ENCODE peak calls at places on chromosome 7, in ten cellular contexts. S, O, J, M, U, Z, L, H, K and G are unnamed samples.
A peak's percentile ranks its signal among the peaks of the same experiment; 100 is the strongest.

GRCh38 chr7:27312820-27313219 is 70.2 kb downstream of the EVX1 start:
- DNase-seq in J (no peak), L (no peak), H (no peak), O (no peak), Z (no peak), M (no peak), U (no peak), S (no peak), K (no peak), G (no peak)

GRCh38 chr7:105003275-105003674 is 10.7 kb upstream of the KMT2E start:
- DNase-seq in K (peak; percentile 64), S (no peak), Z (no peak), U (peak; percentile 70), J (no peak), L (no peak), M (no peak), O (no peak), H (peak; percentile 77), G (peak; percentile 55)

GRCh38 chr7:74585844-74586243 is 71.7 kb upstream of the GTF2I start:
- DNase-seq in M (no peak), L (no peak), Z (no peak), J (no peak), U (no peak), H (no peak), S (no peak), O (no peak), K (no peak), G (no peak)

GRCh38 chr7:117588352-117588794 is 108.5 kb downstream of the CFTR start:
- DNase-seq in Z (no peak), J (no peak), K (no peak), S (no peak), L (no peak), M (no peak), U (no peak), H (peak; percentile 61), O (no peak), G (no peak)

GRCh38 chr7:91310829-91311460 is 46.7 kb downstream of the FZD1 start:
- DNase-seq in U (no peak), K (no peak), S (no peak), H (peak; percentile 2), Z (no peak), L (no peak), M (peak; percentile 14), J (peak; percentile 29), O (no peak), G (peak; percentile 77)

GRCh38 chr7:107322015-107322414 is 147.8 kb upstream of the GPR22 start:
- DNase-seq in S (no peak), U (no peak), L (no peak), K (no peak), J (no peak), O (no peak), M (no peak), Z (no peak), H (no peak), G (no peak)

GRCh38 chr7:116873619-116874018 is 11.2 kb downstream of the CAPZA2 start:
- DNase-seq in O (no peak), L (no peak), M (no peak), U (no peak), S (no peak), H (no peak), J (no peak), K (no peak), Z (no peak), G (no peak)

GRCh38 chr7:137601642-137602041 is 245.1 kb downstream of the DGKI start:
- DNase-seq in J (no peak), K (no peak), L (no peak), Z (no peak), M (no peak), U (no peak), O (no peak), S (no peak), H (no peak), G (no peak)

GRCh38 chr7:151076863-151077704 is 3.5 kb downstream of the FASTK start:
- DNase-seq in K (no peak), J (no peak), U (no peak), H (peak; percentile 28), L (no peak), S (no peak), M (no peak), O (peak; percentile 71), Z (no peak), G (no peak)

GRCh38 chr7:31995134-31995533 is 75.1 kb downstream of the PDE1C start:
- DNase-seq in U (no peak), H (no peak), L (no peak), S (no peak), M (no peak), O (no peak), J (no peak), Z (no peak), K (no peak), G (no peak)

GRCh38 chr7:117034851-117035462 is 81.7 kb downstream of the ST7 start:
- DNase-seq in U (no peak), Z (no peak), L (no peak), K (no peak), S (no peak), J (no peak), O (no peak), M (no peak), H (peak; percentile 64), G (no peak)

GRCh38 chr7:12866237-12866636 is 178.8 kb downstream of the ARL4A start:
- DNase-seq in H (no peak), L (no peak), Z (no peak), K (no peak), U (no peak), O (no peak), J (no peak), M (no peak), S (no peak), G (no peak)

GRCh38 chr7:34155225-34155908 is 250.0 kb downstream of the BMPER start:
- DNase-seq in Z (no peak), H (peak; percentile 98), L (no peak), O (no peak), U (no peak), S (no peak), M (no peak), J (no peak), K (peak; percentile 40), G (peak; percentile 50)

DNA sequence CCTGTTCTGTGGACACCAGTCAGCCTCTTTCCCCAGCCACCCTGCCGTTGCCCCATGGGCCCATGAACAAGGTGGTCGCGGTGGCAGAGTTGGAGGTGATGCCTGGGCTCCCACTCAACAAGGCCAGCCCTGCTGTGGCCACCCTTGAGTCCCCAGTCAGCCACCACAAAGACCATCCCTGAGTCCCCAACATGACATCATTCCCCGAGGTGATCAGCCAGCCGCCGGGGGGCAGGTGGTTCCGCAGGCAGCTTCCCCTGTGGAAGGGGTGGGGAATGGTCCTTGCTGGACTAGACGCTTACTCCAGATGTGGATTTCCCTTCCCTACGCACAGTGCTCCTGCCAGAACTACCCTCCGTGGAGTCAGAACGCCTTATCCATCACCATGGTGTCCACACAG is 271.7 kb downstream of the PTPRN2 start:
- DNase-seq in O (no peak), M (no peak), S (no peak), Z (no peak), K (no peak), J (no peak), U (no peak), H (no peak), L (no peak), G (no peak)
- H3K9me3 ChIP-seq in O (no peaks in the 10 kb centered on the region), M (no peaks in the 10 kb centered on the region), S (no peaks in the 10 kb centered on the region), Z (no peaks in the 10 kb centered on the region), K (peaks cover 2% of the 10 kb centered on the region), J (no peaks in the 10 kb centered on the region), U (no peaks in the 10 kb centered on the region), H (peaks cover 6% of the 10 kb centered on the region), L (no peaks in the 10 kb centered on the region), G (no peaks in the 10 kb centered on the region)

GRCh38 chr7:56495165-56495564 is 378.9 kb upstream of the NUPR2 start:
- DNase-seq in K (no peak), M (no peak), S (no peak), L (no peak), U (no peak), Z (no peak), H (no peak), J (no peak), O (no peak), G (no peak)

GRCh38 chr7:56493704-56494450 is 377.7 kb upstream of the NUPR2 start:
- DNase-seq in L (no peak), M (no peak), U (no peak), S (no peak), O (no peak), H (no peak), K (no peak), Z (no peak), J (no peak), G (no peak)

GRCh38 chr7:56493196-56493595 is 377.0 kb upstream of the NUPR2 start:
- DNase-seq in K (no peak), J (no peak), O (no peak), M (no peak), U (no peak), L (no peak), Z (no peak), S (no peak), H (no peak), G (no peak)

DNA sequence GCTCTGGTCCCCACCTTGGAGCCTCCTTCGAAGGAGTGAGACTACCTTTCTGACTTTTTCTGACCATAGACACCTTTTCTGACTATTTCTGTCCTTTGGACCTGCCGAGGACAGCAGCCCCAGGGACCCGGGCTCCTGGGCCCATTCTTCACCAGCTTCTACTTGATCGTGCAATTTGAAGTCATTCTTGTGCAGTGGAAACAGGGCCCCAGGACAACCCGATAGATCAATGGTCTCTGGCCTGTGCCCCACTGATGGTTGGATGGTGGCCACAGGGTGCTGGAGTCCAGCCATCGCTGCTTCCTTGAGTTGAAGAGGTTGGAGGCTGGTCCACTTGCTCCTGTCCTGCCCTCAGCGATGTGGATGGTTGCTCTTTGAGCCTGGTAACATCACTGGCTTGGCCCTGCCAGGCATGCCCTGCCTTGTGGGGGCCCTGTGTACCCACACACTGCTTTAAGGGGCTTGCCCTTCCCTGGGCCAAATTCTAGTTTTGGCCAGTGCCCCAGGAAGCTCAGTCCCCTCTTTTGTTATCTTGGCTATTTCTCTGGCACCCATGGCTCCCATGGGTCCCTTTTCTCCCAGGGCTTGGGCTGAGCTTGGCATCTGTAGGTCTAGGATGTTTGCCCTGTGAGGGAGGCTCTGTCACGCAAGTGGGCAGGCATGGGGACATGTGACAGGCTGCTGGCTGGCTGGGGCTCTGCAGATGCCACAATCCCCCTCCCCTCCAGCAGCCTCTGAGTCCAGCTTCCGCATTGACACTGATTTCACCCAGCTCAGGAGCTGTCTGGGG is 375.6 kb upstream of the NUPR2 start:
- DNase-seq in J (no peak), L (no peak), S (no peak), H (no peak), U (no peak), K (no peak), O (no peak), M (no peak), Z (no peak), G (no peak)
- H3K9me3 ChIP-seq in J (no peaks in the 10 kb centered on the region), L (peaks cover 27% of the 10 kb centered on the region), S (peaks cover 69% of the 10 kb centered on the region), H (peaks cover 63% of the 10 kb centered on the region), U (peaks cover 36% of the 10 kb centered on the region), K (peaks cover 57% of the 10 kb centered on the region), O (no peaks in the 10 kb centered on the region), M (peaks cover 100% of the 10 kb centered on the region), Z (no peaks in the 10 kb centered on the region), G (peaks cover 11% of the 10 kb centered on the region)

GRCh38 chr7:18053177-18053928 is 25.7 kb upstream of the PRPS1L1 start:
- DNase-seq in L (no peak), U (no peak), M (no peak), Z (no peak), S (no peak), K (no peak), H (no peak), J (no peak), O (no peak), G (no peak)
- H3K9me3 ChIP-seq in L (no peaks in the 10 kb centered on the region), U (no peaks in the 10 kb centered on the region), M (no peaks in the 10 kb centered on the region), Z (no peaks in the 10 kb centered on the region), S (no peaks in the 10 kb centered on the region), K (no peaks in the 10 kb centered on the region), H (no peaks in the 10 kb centered on the region), J (no peaks in the 10 kb centered on the region), O (no peaks in the 10 kb centered on the region), G (no peaks in the 10 kb centered on the region)

GRCh38 chr7:57404967-57405421 is 45.0 kb upstream of the ZNF716 start:
- DNase-seq in O (peak; percentile 64), S (no peak), H (no peak), L (no peak), J (no peak), U (no peak), M (no peak), Z (no peak), K (no peak), G (peak; percentile 67)
- H3K9me3 ChIP-seq in O (no peaks in the 10 kb centered on the region), S (peaks cover 3% of the 10 kb centered on the region), H (peaks cover 6% of the 10 kb centered on the region), L (no peaks in the 10 kb centered on the region), J (no peaks in the 10 kb centered on the region), U (peaks cover 12% of the 10 kb centered on the region), M (no peaks in the 10 kb centered on the region), Z (no peaks in the 10 kb centered on the region), K (peaks cover 28% of the 10 kb centered on the region), G (no peaks in the 10 kb centered on the region)